ENCODE peak calls at places on chromosomes 5 and 9, in nine cellular contexts. One of them, this sample, is unnamed.

GRCh38 chr9:99365233-99365980 is 143.3 kb downstream of the SEC61B start:
- DNase-seq in mesendoderm: peak; percentile 21
- DNase-seq in Karpas-422: no peak
- DNase-seq in endothelial cell of umbilical vein: no peak
- DNase-seq in endodermal cell: no peak
- DNase-seq in IMR-90: peak; percentile 71
- DNase-seq in GM12878: no peak
- DNase-seq in fibroblast of lung: peak; percentile 58
- DNase-seq in K562: no peak
- DNase-seq in this sample: peak; percentile 36

GRCh38 chr5:54741711-54742110 is 224.2 kb downstream of the SNX18 start:
- DNase-seq in endodermal cell: no peak
- DNase-seq in endothelial cell of umbilical vein: no peak
- DNase-seq in fibroblast of lung: no peak
- DNase-seq in mesendoderm: peak; percentile 22
- DNase-seq in Karpas-422: no peak
- DNase-seq in GM12878: no peak
- DNase-seq in IMR-90: no peak
- DNase-seq in K562: no peak
- DNase-seq in this sample: no peak

GRCh38 chr5:68347549-68347948 is 132.0 kb downstream of the PIK3R1 start:
- DNase-seq in Karpas-422: peak; percentile 44
- DNase-seq in endothelial cell of umbilical vein: no peak
- DNase-seq in IMR-90: no peak
- DNase-seq in K562: no peak
- DNase-seq in fibroblast of lung: no peak
- DNase-seq in mesendoderm: no peak
- DNase-seq in GM12878: no peak
- DNase-seq in endodermal cell: no peak
- DNase-seq in this sample: no peak

GRCh38 chr5:36006161-36006560 is 15.0 kb upstream of the UGT3A1 start:
- DNase-seq in IMR-90: no peak
- DNase-seq in mesendoderm: no peak
- DNase-seq in endothelial cell of umbilical vein: no peak
- DNase-seq in GM12878: no peak
- DNase-seq in endodermal cell: no peak
- DNase-seq in fibroblast of lung: no peak
- DNase-seq in Karpas-422: no peak
- DNase-seq in K562: no peak
- DNase-seq in this sample: no peak

GRCh38 chr9:92189782-92190535 is 74.7 kb upstream of the SPTLC1 start:
- DNase-seq in GM12878: no peak
- DNase-seq in mesendoderm: no peak
- DNase-seq in endothelial cell of umbilical vein: no peak
- DNase-seq in fibroblast of lung: no peak
- DNase-seq in IMR-90: no peak
- DNase-seq in K562: no peak
- DNase-seq in endodermal cell: peak; percentile 66
- DNase-seq in Karpas-422: no peak
- DNase-seq in this sample: no peak

GRCh38 chr5:15026011-15026481 is 154.5 kb upstream of the ANKH start:
- DNase-seq in mesendoderm: no peak
- DNase-seq in endodermal cell: no peak
- DNase-seq in IMR-90: peak; percentile 44
- DNase-seq in fibroblast of lung: peak; percentile 90
- DNase-seq in GM12878: no peak
- DNase-seq in K562: no peak
- DNase-seq in Karpas-422: no peak
- DNase-seq in endothelial cell of umbilical vein: no peak
- DNase-seq in this sample: peak; percentile 68

GRCh38 chr5:54520438-54520846 is 2.9 kb downstream of the SNX18 start:
- DNase-seq in K562: peak; percentile 24
- DNase-seq in GM12878: no peak
- DNase-seq in mesendoderm: peak; percentile 69
- DNase-seq in endodermal cell: peak; percentile 65
- DNase-seq in endothelial cell of umbilical vein: peak; percentile 72
- DNase-seq in IMR-90: peak; percentile 56
- DNase-seq in Karpas-422: no peak
- DNase-seq in fibroblast of lung: peak; percentile 62
- DNase-seq in this sample: peak; percentile 65

GRCh38 chr5:44951371-44951770 is 142.6 kb downstream of the MRPS30 start:
- DNase-seq in endothelial cell of umbilical vein: no peak
- DNase-seq in Karpas-422: no peak
- DNase-seq in mesendoderm: no peak
- DNase-seq in GM12878: no peak
- DNase-seq in K562: no peak
- DNase-seq in fibroblast of lung: no peak
- DNase-seq in IMR-90: no peak
- DNase-seq in endodermal cell: no peak
- DNase-seq in this sample: no peak

GRCh38 chr5:1718669-1719068 is 81.0 kb downstream of the MRPL36 start:
- DNase-seq in Karpas-422: no peak
- DNase-seq in fibroblast of lung: no peak
- DNase-seq in mesendoderm: peak; percentile 23
- DNase-seq in K562: peak; percentile 41
- DNase-seq in IMR-90: no peak
- DNase-seq in endodermal cell: no peak
- DNase-seq in endothelial cell of umbilical vein: no peak
- DNase-seq in GM12878: no peak
- DNase-seq in this sample: peak; percentile 19

GRCh38 chr5:88834499-88834898 is 48.5 kb downstream of the MEF2C start:
- DNase-seq in endothelial cell of umbilical vein: no peak
- DNase-seq in mesendoderm: no peak
- DNase-seq in endodermal cell: no peak
- DNase-seq in IMR-90: no peak
- DNase-seq in Karpas-422: no peak
- DNase-seq in fibroblast of lung: no peak
- DNase-seq in K562: no peak
- DNase-seq in GM12878: no peak
- DNase-seq in this sample: no peak

GRCh38 chr9:122816163-122816867 is 12.1 kb downstream of the PDCL start:
- DNase-seq in endodermal cell: no peak
- DNase-seq in K562: no peak
- DNase-seq in IMR-90: no peak
- DNase-seq in GM12878: no peak
- DNase-seq in fibroblast of lung: no peak
- DNase-seq in mesendoderm: no peak
- DNase-seq in endothelial cell of umbilical vein: peak; percentile 98
- DNase-seq in Karpas-422: no peak
- DNase-seq in this sample: no peak

GRCh38 chr9:34647651-34648050 is 1.2 kb downstream of the GALT start:
- DNase-seq in K562: peak; percentile 60
- DNase-seq in fibroblast of lung: no peak
- DNase-seq in Karpas-422: no peak
- DNase-seq in IMR-90: no peak
- DNase-seq in endothelial cell of umbilical vein: no peak
- DNase-seq in endodermal cell: no peak
- DNase-seq in GM12878: no peak
- DNase-seq in mesendoderm: no peak
- DNase-seq in this sample: no peak

GRCh38 chr9:131885144-131885609 is 145.3 kb upstream of the RAPGEF1 start:
- DNase-seq in fibroblast of lung: no peak
- DNase-seq in K562: no peak
- DNase-seq in GM12878: no peak
- DNase-seq in mesendoderm: no peak
- DNase-seq in endodermal cell: no peak
- DNase-seq in Karpas-422: no peak
- DNase-seq in IMR-90: no peak
- DNase-seq in endothelial cell of umbilical vein: peak; percentile 8
- DNase-seq in this sample: no peak

GRCh38 chr9:11933926-11934325 is 759.3 kb upstream of the TYRP1 start:
- DNase-seq in fibroblast of lung: peak; percentile 14
- DNase-seq in GM12878: no peak
- DNase-seq in Karpas-422: no peak
- DNase-seq in endothelial cell of umbilical vein: no peak
- DNase-seq in endodermal cell: no peak
- DNase-seq in IMR-90: peak; percentile 1
- DNase-seq in mesendoderm: peak; percentile 2
- DNase-seq in K562: no peak
- DNase-seq in this sample: peak; percentile 83

GRCh38 chr9:108526518-108526917 is 329.3 kb downstream of the ACTL7B start:
- DNase-seq in GM12878: no peak
- DNase-seq in K562: no peak
- DNase-seq in IMR-90: no peak
- DNase-seq in mesendoderm: no peak
- DNase-seq in endothelial cell of umbilical vein: no peak
- DNase-seq in fibroblast of lung: no peak
- DNase-seq in endodermal cell: no peak
- DNase-seq in Karpas-422: no peak
- DNase-seq in this sample: no peak
- H3K9ac ChIP-seq in GM12878: no peak overlapping the region
- H3K9ac ChIP-seq in K562: no peak overlapping the region
- H3K9ac ChIP-seq in IMR-90: no peak overlapping the region
- H3K9ac ChIP-seq in mesendoderm: no peak overlapping the region
- H3K9ac ChIP-seq in endothelial cell of umbilical vein: no peak overlapping the region
- H3K9ac ChIP-seq in fibroblast of lung: no peak overlapping the region
- H3K9ac ChIP-seq in endodermal cell: no peak overlapping the region
- H3K9ac ChIP-seq in Karpas-422: no peak overlapping the region
- H3K9ac ChIP-seq in this sample: no peak overlapping the region

GRCh38 chr9:89679006-89679395 is 74.2 kb downstream of the GADD45G start:
- DNase-seq in GM12878: no peak
- DNase-seq in endodermal cell: no peak
- DNase-seq in IMR-90: no peak
- DNase-seq in endothelial cell of umbilical vein: no peak
- DNase-seq in mesendoderm: no peak
- DNase-seq in fibroblast of lung: no peak
- DNase-seq in Karpas-422: no peak
- DNase-seq in K562: no peak
- DNase-seq in this sample: no peak

GRCh38 chr9:89676281-89676680 is 71.5 kb downstream of the GADD45G start:
- DNase-seq in fibroblast of lung: no peak
- DNase-seq in GM12878: no peak
- DNase-seq in Karpas-422: no peak
- DNase-seq in K562: no peak
- DNase-seq in IMR-90: no peak
- DNase-seq in endodermal cell: peak; percentile 36
- DNase-seq in endothelial cell of umbilical vein: no peak
- DNase-seq in mesendoderm: no peak
- DNase-seq in this sample: no peak

GRCh38 chr9:89677696-89678393 is 73.0 kb downstream of the GADD45G start:
- DNase-seq in GM12878: no peak
- DNase-seq in endodermal cell: peak; percentile 79
- DNase-seq in IMR-90: no peak
- DNase-seq in endothelial cell of umbilical vein: no peak
- DNase-seq in K562: no peak
- DNase-seq in fibroblast of lung: no peak
- DNase-seq in mesendoderm: no peak
- DNase-seq in Karpas-422: no peak
- DNase-seq in this sample: no peak

GRCh38 chr9:89679581-89679980 is 74.8 kb downstream of the GADD45G start:
- DNase-seq in fibroblast of lung: no peak
- DNase-seq in K562: no peak
- DNase-seq in mesendoderm: no peak
- DNase-seq in GM12878: no peak
- DNase-seq in endothelial cell of umbilical vein: no peak
- DNase-seq in IMR-90: no peak
- DNase-seq in Karpas-422: no peak
- DNase-seq in endodermal cell: no peak
- DNase-seq in this sample: no peak

GRCh38 chr9:89678394-89679005 is 73.7 kb downstream of the GADD45G start:
- DNase-seq in IMR-90: no peak
- DNase-seq in Karpas-422: no peak
- DNase-seq in K562: no peak
- DNase-seq in endothelial cell of umbilical vein: no peak
- DNase-seq in mesendoderm: no peak
- DNase-seq in fibroblast of lung: no peak
- DNase-seq in endodermal cell: no peak
- DNase-seq in GM12878: no peak
- DNase-seq in this sample: no peak
- H3K9ac ChIP-seq in IMR-90: no peak overlapping the region
- H3K9ac ChIP-seq in Karpas-422: no peak overlapping the region
- H3K9ac ChIP-seq in K562: no peak overlapping the region
- H3K9ac ChIP-seq in endothelial cell of umbilical vein: no peak overlapping the region
- H3K9ac ChIP-seq in mesendoderm: no peak overlapping the region
- H3K9ac ChIP-seq in fibroblast of lung: no peak overlapping the region
- H3K9ac ChIP-seq in endodermal cell: no peak overlapping the region
- H3K9ac ChIP-seq in GM12878: no peak overlapping the region
- H3K9ac ChIP-seq in this sample: no peak overlapping the region

DNA sequence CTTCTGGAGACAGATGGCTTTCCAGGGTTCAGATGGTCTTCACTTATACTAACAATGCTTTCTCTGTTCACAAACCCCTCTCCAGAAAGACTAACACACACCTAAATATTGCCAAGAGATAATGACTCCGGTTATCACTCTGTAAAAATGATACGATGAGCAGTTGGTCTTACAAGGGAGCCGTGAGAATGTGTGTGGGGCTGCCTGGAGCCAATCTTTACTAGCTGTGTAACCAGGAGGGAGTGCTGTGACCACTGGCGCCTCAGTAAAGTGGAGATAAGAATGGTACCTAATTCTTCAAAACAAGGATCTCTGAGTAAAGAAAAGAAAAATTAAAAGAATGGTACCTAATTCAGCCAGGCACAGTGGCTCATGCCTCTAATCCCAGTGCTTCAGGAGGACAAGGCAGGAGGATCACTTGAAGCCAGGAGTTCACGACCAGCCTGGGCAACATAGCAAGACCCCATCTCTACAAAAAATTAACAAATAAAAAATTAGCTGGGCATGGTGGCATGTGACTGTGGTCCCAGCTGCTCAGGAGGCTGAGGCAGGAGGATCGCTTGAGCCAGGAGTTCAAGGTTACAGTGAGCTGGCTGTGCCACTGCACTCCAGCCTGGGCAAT is 39.9 kb upstream of the IL17B start:
- DNase-seq in GM12878: no peak
- DNase-seq in Karpas-422: no peak
- DNase-seq in endothelial cell of umbilical vein: no peak
- DNase-seq in endodermal cell: no peak
- DNase-seq in K562: no peak
- DNase-seq in IMR-90: no peak
- DNase-seq in fibroblast of lung: peak; percentile 36
- DNase-seq in mesendoderm: no peak
- DNase-seq in this sample: no peak
- H3K9ac ChIP-seq in GM12878: no peak overlapping the region
- H3K9ac ChIP-seq in Karpas-422: no peak overlapping the region
- H3K9ac ChIP-seq in endothelial cell of umbilical vein: no peak overlapping the region
- H3K9ac ChIP-seq in endodermal cell: no peak overlapping the region
- H3K9ac ChIP-seq in K562: no peak overlapping the region
- H3K9ac ChIP-seq in IMR-90: peak overlapping the region; percentile 24
- H3K9ac ChIP-seq in fibroblast of lung: no peak overlapping the region
- H3K9ac ChIP-seq in mesendoderm: no peak overlapping the region
- H3K9ac ChIP-seq in this sample: no peak overlapping the region

GRCh38 chr5:65739162-65739561 is 17.2 kb downstream of the NLN start:
- DNase-seq in Karpas-422: no peak
- DNase-seq in fibroblast of lung: no peak
- DNase-seq in IMR-90: no peak
- DNase-seq in GM12878: no peak
- DNase-seq in endothelial cell of umbilical vein: no peak
- DNase-seq in endodermal cell: no peak
- DNase-seq in K562: no peak
- DNase-seq in mesendoderm: no peak
- DNase-seq in this sample: no peak

GRCh38 chr5:65738305-65738704 is 16.3 kb downstream of the NLN start:
- DNase-seq in mesendoderm: no peak
- DNase-seq in IMR-90: no peak
- DNase-seq in GM12878: no peak
- DNase-seq in K562: no peak
- DNase-seq in Karpas-422: no peak
- DNase-seq in endothelial cell of umbilical vein: no peak
- DNase-seq in endodermal cell: no peak
- DNase-seq in fibroblast of lung: no peak
- DNase-seq in this sample: no peak

GRCh38 chr5:65737842-65738241 is 15.8 kb downstream of the NLN start:
- DNase-seq in GM12878: no peak
- DNase-seq in K562: no peak
- DNase-seq in IMR-90: no peak
- DNase-seq in Karpas-422: no peak
- DNase-seq in endothelial cell of umbilical vein: no peak
- DNase-seq in mesendoderm: no peak
- DNase-seq in endodermal cell: no peak
- DNase-seq in fibroblast of lung: no peak
- DNase-seq in this sample: no peak

GRCh38 chr5:65742565-65743231 is 20.7 kb downstream of the NLN start:
- DNase-seq in endothelial cell of umbilical vein: peak; percentile 74
- DNase-seq in GM12878: peak; percentile 21
- DNase-seq in mesendoderm: peak; percentile 43
- DNase-seq in K562: peak; percentile 57
- DNase-seq in Karpas-422: peak; percentile 83
- DNase-seq in IMR-90: peak; percentile 91
- DNase-seq in endodermal cell: no peak
- DNase-seq in fibroblast of lung: peak; percentile 83
- DNase-seq in this sample: peak; percentile 92
- H3K9ac ChIP-seq in endothelial cell of umbilical vein: no peak overlapping the region
- H3K9ac ChIP-seq in GM12878: no peak overlapping the region
- H3K9ac ChIP-seq in mesendoderm: no peak overlapping the region
- H3K9ac ChIP-seq in K562: no peak overlapping the region
- H3K9ac ChIP-seq in Karpas-422: no peak overlapping the region
- H3K9ac ChIP-seq in IMR-90: peak overlapping the region; percentile 49
- H3K9ac ChIP-seq in endodermal cell: no peak overlapping the region
- H3K9ac ChIP-seq in fibroblast of lung: no peak overlapping the region
- H3K9ac ChIP-seq in this sample: peak overlapping the region; percentile 20